ENCODE peak calls at places on chromosomes 4 and X, in seven cellular contexts. One of them, this sample, is unnamed.

GRCh38 chr4:176467011-176467410 is 147.2 kb downstream of the SPCS3 start:
- DNase-seq in neural crest cell: no peak
- DNase-seq in Calu3: no peak
- DNase-seq in GM12878: no peak
- DNase-seq in GM13977: no peak
- DNase-seq in dorsolateral prefrontal cortex: no peak
- DNase-seq in uterus: no peak
- DNase-seq in this sample: no peak

GRCh38 chr4:148151797-148152196 is 290.4 kb downstream of the NR3C2 start:
- DNase-seq in neural crest cell: no peak
- DNase-seq in Calu3: no peak
- DNase-seq in GM12878: no peak
- DNase-seq in GM13977: no peak
- DNase-seq in dorsolateral prefrontal cortex: no peak
- DNase-seq in uterus: no peak
- DNase-seq in this sample: no peak

GRCh38 chr4:151014521-151015457 is at the start of gene LRBA:
- DNase-seq in neural crest cell: peak; percentile 52
- DNase-seq in Calu3: peak; percentile 88
- DNase-seq in GM12878: peak; percentile 57
- DNase-seq in GM13977: peak; percentile 79
- DNase-seq in dorsolateral prefrontal cortex: peak; percentile 72
- DNase-seq in uterus: peak; percentile 70
- DNase-seq in this sample: peak; percentile 89

GRCh38 chr4:56757270-56757746 is 64.2 kb downstream of the SPINK2 start:
- DNase-seq in neural crest cell: no peak
- DNase-seq in Calu3: no peak
- DNase-seq in GM12878: no peak
- DNase-seq in GM13977: peak; percentile 26
- DNase-seq in dorsolateral prefrontal cortex: no peak
- DNase-seq in uterus: no peak
- DNase-seq in this sample: no peak

GRCh38 chr4:8396762-8397406 is 43.6 kb downstream of the ACOX3 start:
- DNase-seq in neural crest cell: no peak
- DNase-seq in Calu3: no peak
- DNase-seq in GM12878: no peak
- DNase-seq in GM13977: no peak
- DNase-seq in dorsolateral prefrontal cortex: no peak
- DNase-seq in uterus: no peak
- DNase-seq in this sample: no peak

GRCh38 chrX:148204195-148204594 is 223.1 kb downstream of the FMR1NB start:
- DNase-seq in neural crest cell: no peak
- DNase-seq in Calu3: no peak
- DNase-seq in GM12878: no peak
- DNase-seq in GM13977: no peak
- DNase-seq in dorsolateral prefrontal cortex: no peak
- DNase-seq in uterus: no peak
- DNase-seq in this sample: no peak

GRCh38 chrX:148270499-148270898 is 229.9 kb upstream of the AFF2 start:
- DNase-seq in neural crest cell: no peak
- DNase-seq in Calu3: no peak
- DNase-seq in GM12878: no peak
- DNase-seq in GM13977: no peak
- DNase-seq in dorsolateral prefrontal cortex: no peak
- DNase-seq in uterus: no peak
- DNase-seq in this sample: no peak

GRCh38 chr4:127783026-127783769 is 1.1 kb downstream of the HSPA4L start:
- DNase-seq in neural crest cell: peak; percentile 16
- DNase-seq in Calu3: peak; percentile 54
- DNase-seq in GM12878: no peak
- DNase-seq in GM13977: no peak
- DNase-seq in dorsolateral prefrontal cortex: peak; percentile 72
- DNase-seq in uterus: peak; percentile 54
- DNase-seq in this sample: peak; percentile 73

GRCh38 chr4:78370625-78371372 is 180.8 kb upstream of the ANXA3 start:
- DNase-seq in neural crest cell: no peak
- DNase-seq in Calu3: peak; percentile 19
- DNase-seq in GM12878: no peak
- DNase-seq in GM13977: no peak
- DNase-seq in dorsolateral prefrontal cortex: no peak
- DNase-seq in uterus: no peak
- DNase-seq in this sample: peak; percentile 25

GRCh38 chrX:70089575-70090297 is 27.5 kb downstream of the OTUD6A start:
- DNase-seq in neural crest cell: no peak
- DNase-seq in Calu3: no peak
- DNase-seq in GM12878: no peak
- DNase-seq in GM13977: no peak
- DNase-seq in dorsolateral prefrontal cortex: no peak
- DNase-seq in uterus: no peak
- DNase-seq in this sample: no peak

GRCh38 chr4:175373031-175373430 is 439.0 kb downstream of the GPM6A start:
- DNase-seq in neural crest cell: no peak
- DNase-seq in Calu3: no peak
- DNase-seq in GM12878: no peak
- DNase-seq in GM13977: no peak
- DNase-seq in dorsolateral prefrontal cortex: no peak
- DNase-seq in uterus: no peak
- DNase-seq in this sample: no peak

GRCh38 chr4:6239486-6239885 is 30.2 kb upstream of the WFS1 start:
- DNase-seq in neural crest cell: no peak
- DNase-seq in Calu3: no peak
- DNase-seq in GM12878: no peak
- DNase-seq in GM13977: no peak
- DNase-seq in dorsolateral prefrontal cortex: no peak
- DNase-seq in uterus: no peak
- DNase-seq in this sample: no peak

GRCh38 chr4:133775881-133776280 is 425.7 kb downstream of the PABPC4L start:
- DNase-seq in neural crest cell: no peak
- DNase-seq in Calu3: no peak
- DNase-seq in GM12878: no peak
- DNase-seq in GM13977: no peak
- DNase-seq in dorsolateral prefrontal cortex: no peak
- DNase-seq in uterus: no peak
- DNase-seq in this sample: no peak

GRCh38 chrX:53320543-53321215 is 39.3 kb upstream of the IQSEC2 start:
- DNase-seq in neural crest cell: no peak
- DNase-seq in Calu3: no peak
- DNase-seq in GM12878: no peak
- DNase-seq in GM13977: peak; percentile 42
- DNase-seq in dorsolateral prefrontal cortex: no peak
- DNase-seq in uterus: no peak
- DNase-seq in this sample: no peak

GRCh38 chrX:21725498-21725897 is 32.4 kb downstream of the SMPX start:
- DNase-seq in neural crest cell: no peak
- DNase-seq in Calu3: no peak
- DNase-seq in GM12878: no peak
- DNase-seq in GM13977: no peak
- DNase-seq in dorsolateral prefrontal cortex: no peak
- DNase-seq in uterus: no peak
- DNase-seq in this sample: no peak

GRCh38 chrX:47172549-47172948 is 21.1 kb upstream of the UBA1 start:
- DNase-seq in neural crest cell: no peak
- DNase-seq in Calu3: no peak
- DNase-seq in GM12878: no peak
- DNase-seq in GM13977: no peak
- DNase-seq in dorsolateral prefrontal cortex: no peak
- DNase-seq in uterus: peak; percentile 2
- DNase-seq in this sample: no peak

GRCh38 chrX:47169726-47170515 is 23.7 kb upstream of the UBA1 start:
- DNase-seq in neural crest cell: no peak
- DNase-seq in Calu3: no peak
- DNase-seq in GM12878: no peak
- DNase-seq in GM13977: no peak
- DNase-seq in dorsolateral prefrontal cortex: peak; percentile 57
- DNase-seq in uterus: peak; percentile 11
- DNase-seq in this sample: no peak

GRCh38 chrX:47169273-47169672 is 24.3 kb downstream of the RBM10 start:
- DNase-seq in neural crest cell: no peak
- DNase-seq in Calu3: no peak
- DNase-seq in GM12878: no peak
- DNase-seq in GM13977: no peak
- DNase-seq in dorsolateral prefrontal cortex: no peak
- DNase-seq in uterus: peak; percentile 9
- DNase-seq in this sample: no peak

GRCh38 chrX:47171996-47172395 is 21.6 kb upstream of the UBA1 start:
- DNase-seq in neural crest cell: no peak
- DNase-seq in Calu3: no peak
- DNase-seq in GM12878: no peak
- DNase-seq in GM13977: no peak
- DNase-seq in dorsolateral prefrontal cortex: no peak
- DNase-seq in uterus: no peak
- DNase-seq in this sample: no peak

DNA sequence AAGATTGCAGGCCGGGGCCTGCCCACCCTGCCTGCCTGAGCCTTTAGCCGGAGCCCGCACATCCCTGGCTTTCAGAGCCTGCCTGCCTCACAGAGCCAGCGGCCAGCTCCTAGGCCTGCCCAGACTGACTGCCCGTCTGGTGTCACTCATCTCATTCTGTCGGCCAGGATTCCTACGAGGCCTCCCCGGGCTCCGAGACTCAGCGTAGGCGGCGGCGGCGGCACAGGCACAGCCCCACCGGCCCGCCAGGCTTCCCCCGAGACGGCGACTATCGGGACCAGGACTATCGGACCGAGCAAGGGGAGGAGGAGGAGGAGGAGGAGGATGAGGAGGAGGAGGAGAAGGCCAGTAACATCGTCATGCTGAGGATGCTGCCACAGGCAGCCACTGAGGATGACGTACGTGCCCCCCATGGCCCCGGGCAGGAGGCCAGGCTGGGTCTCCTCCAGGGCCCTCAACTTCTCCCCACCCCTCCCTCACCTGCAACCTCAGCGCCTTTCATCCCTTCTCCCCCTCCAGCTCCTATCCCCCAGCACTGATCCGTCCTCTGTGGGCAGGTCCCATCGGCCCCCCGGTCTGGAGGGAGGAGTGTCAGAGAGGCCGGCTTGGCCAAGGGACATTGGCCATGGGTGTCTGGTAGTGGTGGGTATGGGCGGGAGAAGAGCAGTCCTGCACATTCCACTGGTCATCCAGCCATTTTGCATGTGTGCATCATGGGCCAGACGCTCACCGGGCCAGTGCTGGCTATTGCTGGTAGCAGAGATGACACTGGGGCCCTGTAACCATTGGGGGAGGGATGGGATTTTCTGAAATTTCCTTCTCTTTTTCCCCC is 22.6 kb upstream of the UBA1 start:
- DNase-seq in neural crest cell: no peak
- DNase-seq in Calu3: no peak
- DNase-seq in GM12878: no peak
- DNase-seq in GM13977: no peak
- DNase-seq in dorsolateral prefrontal cortex: no peak
- DNase-seq in uterus: no peak
- DNase-seq in this sample: no peak
- TF ChIP-seq CTCF in neural crest cell: no peak
- TF ChIP-seq CTCF in Calu3: no peak
- TF ChIP-seq CTCF in GM12878: no peak
- TF ChIP-seq CTCF in GM13977: no peak
- TF ChIP-seq CTCF in dorsolateral prefrontal cortex: no peak
- TF ChIP-seq CTCF in uterus: no peak
- TF ChIP-seq CTCF in this sample: no peak

GRCh38 chr4:12595986-12596385 is 888.2 kb downstream of the RAB28 start:
- DNase-seq in neural crest cell: no peak
- DNase-seq in Calu3: no peak
- DNase-seq in GM12878: no peak
- DNase-seq in GM13977: no peak
- DNase-seq in dorsolateral prefrontal cortex: no peak
- DNase-seq in uterus: no peak
- DNase-seq in this sample: no peak
- TF ChIP-seq CTCF in neural crest cell: peak; percentile 40
- TF ChIP-seq CTCF in Calu3: no peak
- TF ChIP-seq CTCF in GM12878: no peak
- TF ChIP-seq CTCF in GM13977: no peak
- TF ChIP-seq CTCF in dorsolateral prefrontal cortex: no peak
- TF ChIP-seq CTCF in uterus: no peak
- TF ChIP-seq CTCF in this sample: no peak

GRCh38 chr4:153759407-153760226 is at the start of gene RNF175:
- DNase-seq in neural crest cell: no peak
- DNase-seq in Calu3: peak; percentile 30
- DNase-seq in GM12878: no peak
- DNase-seq in GM13977: no peak
- DNase-seq in dorsolateral prefrontal cortex: peak; percentile 57
- DNase-seq in uterus: no peak
- DNase-seq in this sample: no peak

GRCh38 chr4:153766758-153767157 is 6.9 kb upstream of the RNF175 start:
- DNase-seq in neural crest cell: no peak
- DNase-seq in Calu3: no peak
- DNase-seq in GM12878: no peak
- DNase-seq in GM13977: no peak
- DNase-seq in dorsolateral prefrontal cortex: no peak
- DNase-seq in uterus: no peak
- DNase-seq in this sample: no peak

GRCh38 chr4:153765836-153766235 is 6.0 kb upstream of the RNF175 start:
- DNase-seq in neural crest cell: no peak
- DNase-seq in Calu3: no peak
- DNase-seq in GM12878: no peak
- DNase-seq in GM13977: no peak
- DNase-seq in dorsolateral prefrontal cortex: no peak
- DNase-seq in uterus: no peak
- DNase-seq in this sample: no peak

GRCh38 chr4:153764611-153765368 is 5.0 kb upstream of the RNF175 start:
- DNase-seq in neural crest cell: no peak
- DNase-seq in Calu3: no peak
- DNase-seq in GM12878: no peak
- DNase-seq in GM13977: no peak
- DNase-seq in dorsolateral prefrontal cortex: no peak
- DNase-seq in uterus: no peak
- DNase-seq in this sample: no peak

DNA sequence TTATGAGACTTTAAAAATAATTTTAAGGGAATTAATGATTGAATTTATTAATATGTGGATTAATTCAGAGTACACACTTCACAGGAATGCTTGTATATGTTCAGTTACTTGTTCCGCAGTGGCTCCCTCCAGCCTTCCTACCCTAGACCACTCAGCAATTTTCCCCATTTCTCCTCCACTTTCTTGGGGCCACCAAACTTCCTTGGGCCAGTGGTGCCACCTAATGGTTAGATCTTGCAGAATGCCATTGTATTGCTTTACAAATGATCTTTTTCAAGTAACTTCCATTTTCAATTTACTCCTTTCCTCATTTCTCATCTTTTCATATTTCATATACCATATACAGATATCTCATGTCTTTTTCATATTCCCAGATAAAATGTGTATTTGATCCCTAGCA is 3.6 kb upstream of the RNF175 start:
- DNase-seq in neural crest cell: no peak
- DNase-seq in Calu3: peak; percentile 17
- DNase-seq in GM12878: no peak
- DNase-seq in GM13977: no peak
- DNase-seq in dorsolateral prefrontal cortex: no peak
- DNase-seq in uterus: no peak
- DNase-seq in this sample: no peak
- TF ChIP-seq CTCF in neural crest cell: peak; percentile 52
- TF ChIP-seq CTCF in Calu3: no peak
- TF ChIP-seq CTCF in GM12878: peak; percentile 20
- TF ChIP-seq CTCF in GM13977: peak; percentile 24
- TF ChIP-seq CTCF in dorsolateral prefrontal cortex: no peak
- TF ChIP-seq CTCF in uterus: no peak
- TF ChIP-seq CTCF in this sample: no peak

DNA sequence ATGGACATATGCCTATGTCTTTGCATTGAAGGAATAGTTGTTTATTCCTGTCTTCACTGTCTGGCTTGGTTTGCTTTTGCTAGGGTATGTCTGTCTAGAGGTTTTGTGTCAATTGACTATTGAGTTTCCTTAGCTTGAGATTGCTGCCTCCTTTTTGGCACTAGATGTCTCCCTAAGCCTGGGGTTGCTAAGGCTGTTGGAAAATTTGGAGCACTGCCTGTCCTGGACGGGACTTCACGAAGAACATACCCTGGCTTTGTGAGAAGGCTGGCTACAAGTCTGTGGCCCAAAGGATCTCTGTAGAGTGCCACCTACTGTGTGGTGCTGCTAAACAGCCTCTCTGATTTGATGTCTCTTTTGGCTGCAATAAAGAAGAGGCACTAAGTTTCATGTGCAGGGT is 183.8 kb upstream of the NUDT10 start:
- DNase-seq in neural crest cell: no peak
- DNase-seq in Calu3: no peak
- DNase-seq in GM12878: no peak
- DNase-seq in GM13977: no peak
- DNase-seq in dorsolateral prefrontal cortex: peak; percentile 10
- DNase-seq in uterus: no peak
- DNase-seq in this sample: peak; percentile 13
- TF ChIP-seq CTCF in neural crest cell: peak; percentile 59
- TF ChIP-seq CTCF in Calu3: no peak
- TF ChIP-seq CTCF in GM12878: no peak
- TF ChIP-seq CTCF in GM13977: peak; percentile 10
- TF ChIP-seq CTCF in dorsolateral prefrontal cortex: no peak
- TF ChIP-seq CTCF in uterus: no peak
- TF ChIP-seq CTCF in this sample: no peak

This sample was measured in prostate gland.